ENCODE peak calls at places on chromosomes 1 and 21, in four cellular contexts. D is K562, E is GM12878, M is HepG2. Q is an unnamed sample.

GRCh38 chr1:117810553-117810952 is 118.9 kb downstream of the GDAP2 start:
- DNase-seq in M (no peak), E (no peak), D (no peak), Q (no peak)

GRCh38 chr1:44707959-44708831 is 22.8 kb downstream of the RNU5D-1 start:
- DNase-seq in E (no peak), M (peak; percentile 54), D (peak; percentile 77), Q (no peak)

GRCh38 chr21:29775462-29775861 is 164.3 kb downstream of the GRIK1 start:
- DNase-seq in D (no peak), M (no peak), E (no peak), Q (no peak)

GRCh38 chr1:182672487-182672836 is 11.9 kb downstream of the RGS8 start:
- DNase-seq in E (no peak), D (no peak), M (no peak), Q (no peak)

GRCh38 chr1:93061895-93062792 is 16.9 kb upstream of the MTF2 start:
- DNase-seq in M (peak; percentile 54), E (no peak), D (peak; percentile 66), Q (peak; percentile 49)

GRCh38 chr1:153535664-153536585 is at the start of gene S100A6:
- DNase-seq in M (peak; percentile 41), E (no peak), D (no peak), Q (no peak)

GRCh38 chr21:39188521-39189139 is 5.4 kb upstream of the PSMG1 start:
- DNase-seq in D (no peak), M (no peak), E (no peak), Q (no peak)

GRCh38 chr1:170929835-170930554 is 5.3 kb upstream of the MROH9 start:
- DNase-seq in D (peak; percentile 58), M (peak; percentile 44), E (peak; percentile 11), Q (peak; percentile 29)

GRCh38 chr1:97108200-97108599 is 386.6 kb downstream of the PTBP2 start:
- DNase-seq in M (no peak), D (no peak), E (no peak), Q (no peak)

GRCh38 chr1:189775343-189775742 is 702.3 kb downstream of the BRINP3 start:
- DNase-seq in E (no peak), D (no peak), M (peak; percentile 1), Q (no peak)

GRCh38 chr1:18353528-18353927 is 127.2 kb upstream of the KLHDC7A start:
- DNase-seq in D (no peak), E (no peak), M (no peak), Q (no peak)

GRCh38 chr1:78651247-78651646 is 1.6 kb downstream of the IFI44 start:
- DNase-seq in E (no peak), M (no peak), D (no peak), Q (no peak)

GRCh38 chr1:17045623-17046022 is 8.2 kb downstream of the SDHB start:
- DNase-seq in D (no peak), E (no peak), M (no peak), Q (no peak)

GRCh38 chr1:52662645-52663313 is 29.8 kb downstream of the SHISAL2A start:
- DNase-seq in E (no peak), M (peak; percentile 57), D (no peak), Q (peak; percentile 75)

GRCh38 chr1:152756872-152757271 is 953 bp upstream of the KPRP start:
- DNase-seq in E (no peak), M (no peak), D (no peak), Q (no peak)

GRCh38 chr1:93907718-93908117 is 1.5 kb downstream of the GCLM start:
- DNase-seq in D (peak; percentile 54), M (peak; percentile 10), E (no peak), Q (no peak)

GRCh38 chr1:150072959-150073358 is 5.4 kb downstream of the VPS45 start:
- DNase-seq in M (no peak), D (no peak), E (no peak), Q (no peak)

GRCh38 chr1:2597441-2598328 is 11.1 kb downstream of the PRXL2B start:
- DNase-seq in D (peak; percentile 26), M (no peak), E (no peak), Q (no peak)

GRCh38 chr1:177209357-177209756 is 38.6 kb downstream of the BRINP2 start:
- DNase-seq in M (no peak), E (no peak), D (no peak), Q (no peak)

GRCh38 chr1:190022709-190023108 is 455.0 kb downstream of the BRINP3 start:
- DNase-seq in D (peak; percentile 1), E (no peak), M (no peak), Q (no peak)

GRCh38 chr1:168637350-168637991 is 61.1 kb downstream of the XCL1 start:
- DNase-seq in D (peak; percentile 67), M (peak; percentile 41), E (no peak), Q (no peak)

GRCh38 chr1:184362876-184363275 is 24.0 kb upstream of the C1orf21 start:
- DNase-seq in D (no peak), M (no peak), E (no peak), Q (no peak)

GRCh38 chr1:15429701-15430149 is 8.5 kb upstream of the CTRC start:
- DNase-seq in M (no peak), D (no peak), E (no peak), Q (no peak)

GRCh38 chr1:179310271-179310670 is 16.7 kb downstream of the SOAT1 start:
- DNase-seq in E (no peak), D (no peak), M (no peak), Q (no peak)

GRCh38 chr1:47688631-47689296 is 250.9 kb downstream of the FOXD2 start:
- DNase-seq in M (no peak), D (no peak), E (no peak), Q (peak; percentile 43)

GRCh38 chr1:10943991-10944730 is 68.3 kb upstream of the TARDBP start:
- DNase-seq in D (no peak), E (no peak), M (peak; percentile 25), Q (no peak)

GRCh38 chr1:76951185-76951584 is 83.9 kb downstream of the ST6GALNAC5 start:
- DNase-seq in E (no peak), D (no peak), M (peak; percentile 6), Q (no peak)

GRCh38 chr1:10900265-10900651 is 103.8 kb upstream of the CASZ1 start:
- DNase-seq in D (no peak), E (no peak), M (no peak), Q (no peak)

GRCh38 chr21:45269861-45270260 is 17.8 kb downstream of the POFUT2 start:
- DNase-seq in D (no peak), E (no peak), M (no peak), Q (no peak)

GRCh38 chr1:182955596-182956588 is 2.9 kb upstream of the SHCBP1L start:
- DNase-seq in M (no peak), E (no peak), D (no peak), Q (no peak)

GRCh38 chr1:215417122-215417521 is 150.0 kb upstream of the KCTD3 start:
- DNase-seq in M (no peak), D (no peak), E (no peak), Q (no peak)

GRCh38 chr1:152533327-152533938 is 19.2 kb downstream of the CRCT1 start:
- DNase-seq in M (peak; percentile 48), D (peak; percentile 61), E (no peak), Q (peak; percentile 62)

GRCh38 chr1:3058263-3059030 is 10.6 kb upstream of the PRDM16 start:
- DNase-seq in M (no peak), D (no peak), E (no peak), Q (no peak)

GRCh38 chr1:70051926-70052325 is 153.5 kb downstream of the LRRC40 start:
- DNase-seq in M (no peak), E (no peak), D (no peak), Q (no peak)

GRCh38 chr1:150233359-150234308 is 2.3 kb downstream of the ANP32E start:
- DNase-seq in M (no peak), E (no peak), D (peak; percentile 33), Q (no peak)

GRCh38 chr1:228090613-228091081 is 8.1 kb downstream of the ARF1 start:
- DNase-seq in D (no peak), M (no peak), E (no peak), Q (no peak)

GRCh38 chr1:61284226-61284854 is 202.0 kb downstream of the NFIA start:
- DNase-seq in M (no peak), E (no peak), D (no peak), Q (peak; percentile 51)

GRCh38 chr1:207336559-207337467 is 15.3 kb downstream of the CD55 start:
- DNase-seq in E (peak; percentile 91), D (no peak), M (peak; percentile 58), Q (no peak)

GRCh38 chr1:207333620-207334019 is 12.1 kb downstream of the CD55 start:
- DNase-seq in M (no peak), D (no peak), E (no peak), Q (no peak)

GRCh38 chr1:207335695-207336363 is 14.4 kb downstream of the CD55 start:
- DNase-seq in D (no peak), M (no peak), E (peak; percentile 91), Q (no peak)
- TF ChIP-seq ATF3 in D (no peak), M (no peak), E (no peak), Q (no peak)

DNA sequence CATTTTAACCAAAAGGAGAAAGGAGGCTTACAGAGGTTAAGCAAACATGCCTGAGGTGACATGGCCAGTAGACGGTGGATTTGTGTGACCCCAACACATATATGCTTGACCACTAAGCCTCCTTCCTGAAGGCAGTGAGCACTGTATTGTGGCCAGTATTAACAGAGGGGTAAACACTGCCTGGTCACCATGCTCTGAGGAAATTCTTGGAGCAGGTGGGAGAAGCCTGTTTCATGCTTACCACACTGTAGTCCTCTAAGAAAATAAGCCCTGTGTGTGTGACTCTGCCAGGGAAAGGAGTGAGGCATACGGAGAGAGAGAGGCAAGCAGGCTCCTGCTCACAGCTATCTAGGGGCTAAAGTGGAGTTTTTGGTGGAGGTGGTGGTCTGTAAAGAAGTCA is 102.7 kb downstream of the KCND3 start:
- DNase-seq in M (no peak), D (no peak), E (no peak), Q (no peak)
- TF ChIP-seq GABPA in M (no peak), D (no peak), E (no peak), Q (no peak)

DNA sequence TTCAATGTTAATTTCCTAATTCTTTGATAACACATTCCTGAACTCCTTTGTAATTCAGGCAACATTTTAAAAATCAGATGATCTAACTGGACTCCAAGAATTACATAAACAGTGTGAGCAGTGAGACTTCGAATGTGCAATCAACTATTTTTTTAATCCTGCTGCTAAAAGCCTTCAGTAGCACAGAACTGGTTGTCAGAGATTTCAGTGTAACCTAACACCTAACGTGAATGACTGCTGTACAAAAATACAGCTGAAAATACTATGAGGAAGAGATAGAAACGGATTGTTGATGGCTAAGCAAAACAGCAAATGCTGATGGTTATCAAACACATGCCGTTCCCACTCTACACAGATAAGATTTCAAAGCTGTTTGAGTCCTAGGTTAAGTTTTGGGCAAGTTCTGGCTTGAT is 46.1 kb downstream of the APP start:
- DNase-seq in E (no peak), D (no peak), M (no peak), Q (no peak)
- TF ChIP-seq ATF3 in E (no peak), D (no peak), M (no peak), Q (no peak)

GRCh38 chr1:109338091-109338490 is 31.3 kb upstream of the MYBPHL start:
- DNase-seq in D (no peak), M (no peak), E (no peak), Q (no peak)

GRCh38 chr1:109347511-109347910 is 40.7 kb upstream of the MYBPHL start:
- DNase-seq in M (no peak), D (no peak), E (no peak), Q (no peak)

GRCh38 chr1:109341944-109342925 is 35.4 kb upstream of the MYBPHL start:
- DNase-seq in D (no peak), M (no peak), E (no peak), Q (no peak)
- TF ChIP-seq GABPA in D (no peak), M (no peak), E (no peak), Q (no peak)

Q was measured in H1.